ENCODE peak calls at places on chromosomes 1 and 21, in eight cellular contexts. K is stimulated activated CD4-positive, alpha-beta T cell treated with anti-CD3 and anti-CD28 coated beads, Interleukin-1b, Interleukin-23, amount 100 ng/mL, for 24 hours; C is activated naive CD4-positive, alpha-beta T cell treated with anti-CD3 and anti-CD28 coated beads for 36 hours; R is left ventricle myocardium inferior; Z is T1000; A is NCI-H1417; O is NCI-H1436; D is stimulated activated CD8-positive, alpha-beta memory T cell treated with anti-CD3 and anti-CD28 coated beads, Interleukin-15, amount 100 ng/mL, for 24 hours. I is an unnamed sample.

GRCh38 chr1:42330215-42330614 is 4.8 kb downstream of the FOXJ3 start:
- DNase-seq in D (no peak), C (no peak), Z (no peak), A (no peak), K (no peak), O (no peak), R (no peak), I (no peak)

GRCh38 chr1:180988221-180988826 is 34.3 kb downstream of the STX6 start:
- DNase-seq in D (no peak), A (peak; percentile 76), Z (no peak), O (no peak), K (no peak), C (no peak), R (no peak), I (no peak)

GRCh38 chr1:228016181-228016510 is 9.3 kb downstream of the WNT3A start:
- DNase-seq in Z (no peak), C (no peak), A (no peak), D (no peak), R (no peak), K (no peak), O (no peak), I (no peak)

GRCh38 chr1:164651378-164651951 is 92.5 kb downstream of the PBX1 start:
- DNase-seq in C (no peak), K (no peak), D (no peak), A (no peak), O (peak; percentile 3), R (no peak), Z (no peak), I (no peak)

GRCh38 chr1:223556414-223557124 is 108.9 kb downstream of the CAPN8 start:
- DNase-seq in Z (no peak), C (peak; percentile 75), D (no peak), A (peak; percentile 7), R (no peak), O (peak; percentile 51), K (no peak), I (no peak)

GRCh38 chr1:53400761-53401379 is 58.3 kb upstream of the DMRTB1 start:
- DNase-seq in D (no peak), R (no peak), C (no peak), K (no peak), O (no peak), Z (no peak), A (no peak), I (no peak)

GRCh38 chr21:23936224-23936623 is 1671.1 kb downstream of the MRPL39 start:
- DNase-seq in K (no peak), R (no peak), D (no peak), O (peak; percentile 2), A (peak; percentile 33), C (peak; percentile 10), Z (no peak), I (no peak)

GRCh38 chr1:178023181-178023618 is 53.3 kb upstream of the SEC16B start:
- DNase-seq in R (no peak), C (no peak), D (no peak), K (no peak), Z (no peak), O (no peak), A (no peak), I (no peak)

GRCh38 chr1:232150770-232151548 is 479.0 kb downstream of the SIPA1L2 start:
- DNase-seq in O (no peak), A (no peak), K (no peak), D (no peak), R (no peak), C (no peak), Z (no peak), I (no peak)

GRCh38 chr1:41192456-41193188 is 49.5 kb downstream of the SCMH1 start:
- DNase-seq in D (no peak), C (no peak), K (no peak), A (no peak), O (no peak), R (no peak), Z (no peak), I (no peak)

GRCh38 chr1:110798691-110799256 is 74.2 kb upstream of the CD53 start:
- DNase-seq in R (no peak), D (no peak), Z (no peak), O (no peak), K (no peak), C (no peak), A (peak; percentile 24), I (no peak)

GRCh38 chr21:40054403-40054802 is 187.2 kb downstream of the PCP4 start:
- DNase-seq in C (no peak), D (no peak), Z (no peak), O (peak; percentile 85), R (no peak), A (peak; percentile 98), K (no peak), I (peak; percentile 22)

GRCh38 chr21:45009616-45010015 is 64.8 kb upstream of the ADARB1 start:
- DNase-seq in A (no peak), R (no peak), C (no peak), O (no peak), Z (no peak), D (no peak), K (no peak), I (no peak)